ENCODE peak calls at places on chromosomes 1 and 21, in six cellular contexts. I is CD4-positive, alpha-beta T cell; T is astrocyte of the cerebellum; O is A549; R is osteoblast; A is hepatocyte. M is an unnamed sample.

GRCh38 chr1:175968486-175969182 is 225.2 kb upstream of the TNR start:
- DNase-seq in R (peak; percentile 17), A (peak; percentile 3), T (no peak), O (no peak), I (no peak), M (no peak)

GRCh38 chr1:163036661-163037060 is 32.5 kb upstream of the RGS4 start:
- DNase-seq in A (no peak), O (no peak), R (no peak), I (no peak), T (no peak), M (no peak)

GRCh38 chr1:72235062-72235461 is 47.3 kb downstream of the NEGR1 start:
- DNase-seq in A (no peak), O (no peak), T (no peak), I (no peak), R (no peak), M (no peak)

GRCh38 chr1:30748098-30748698 is 9.4 kb downstream of the LAPTM5 start:
- DNase-seq in A (no peak), O (no peak), I (no peak), R (peak; percentile 68), T (no peak), M (no peak)

GRCh38 chr1:73674945-73675561 is 522.9 kb downstream of the LRRIQ3 start:
- DNase-seq in T (no peak), A (peak; percentile 25), O (peak; percentile 1), I (no peak), R (no peak), M (no peak)

GRCh38 chr1:37726746-37727145 is 34.4 kb downstream of the CDCA8 start:
- DNase-seq in R (peak; percentile 35), O (no peak), A (no peak), T (no peak), I (no peak), M (no peak)

GRCh38 chr1:94022471-94023189 is 98.3 kb downstream of the ABCA4 start:
- DNase-seq in R (peak; percentile 97), A (no peak), O (peak; percentile 78), T (peak; percentile 79), I (no peak), M (no peak)

GRCh38 chr21:14926186-14926585 is 138.6 kb downstream of the NRIP1 start:
- DNase-seq in O (no peak), I (no peak), R (peak; percentile 23), T (no peak), A (no peak), M (no peak)

GRCh38 chr1:64608651-64609048 is 136.2 kb upstream of the RAVER2 start:
- DNase-seq in R (no peak), A (no peak), O (no peak), T (no peak), I (no peak), M (no peak)

GRCh38 chr1:5374176-5374575 is 618.0 kb downstream of the NPHP4 start:
- DNase-seq in T (no peak), R (no peak), O (no peak), A (no peak), I (no peak), M (no peak)

GRCh38 chr1:234231893-234232276 is 141.4 kb upstream of the COA6 start:
- DNase-seq in R (no peak), A (no peak), T (no peak), O (no peak), I (no peak), M (no peak)
- TF ChIP-seq CTCF in R (no peak), A (no peak), T (no peak), O (no peak), I (no peak), M (no peak)

DNA sequence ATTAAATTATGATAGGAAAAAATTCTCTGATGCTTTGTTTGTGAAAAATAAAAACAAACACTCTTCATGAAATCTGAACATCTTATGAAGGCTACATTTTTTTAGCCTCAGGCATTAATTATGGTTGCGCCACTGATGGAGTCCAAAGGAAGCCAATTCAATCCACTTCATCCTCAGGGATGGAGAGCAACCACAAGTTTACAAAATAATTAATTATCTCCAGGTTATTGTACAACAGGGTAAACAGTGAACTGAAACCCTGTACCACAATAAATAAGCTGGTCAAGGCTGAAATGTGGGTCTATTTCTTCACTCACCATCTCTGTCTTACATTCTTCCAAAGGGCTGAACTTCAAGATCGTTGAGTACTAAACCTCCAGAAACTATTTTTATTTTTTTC is 49.2 kb downstream of the MRPL39 start:
- DNase-seq in I (no peak), T (no peak), R (no peak), O (no peak), A (no peak), M (no peak)
- TF ChIP-seq CTCF in I (no peak), T (no peak), R (no peak), O (no peak), A (no peak), M (no peak)

DNA sequence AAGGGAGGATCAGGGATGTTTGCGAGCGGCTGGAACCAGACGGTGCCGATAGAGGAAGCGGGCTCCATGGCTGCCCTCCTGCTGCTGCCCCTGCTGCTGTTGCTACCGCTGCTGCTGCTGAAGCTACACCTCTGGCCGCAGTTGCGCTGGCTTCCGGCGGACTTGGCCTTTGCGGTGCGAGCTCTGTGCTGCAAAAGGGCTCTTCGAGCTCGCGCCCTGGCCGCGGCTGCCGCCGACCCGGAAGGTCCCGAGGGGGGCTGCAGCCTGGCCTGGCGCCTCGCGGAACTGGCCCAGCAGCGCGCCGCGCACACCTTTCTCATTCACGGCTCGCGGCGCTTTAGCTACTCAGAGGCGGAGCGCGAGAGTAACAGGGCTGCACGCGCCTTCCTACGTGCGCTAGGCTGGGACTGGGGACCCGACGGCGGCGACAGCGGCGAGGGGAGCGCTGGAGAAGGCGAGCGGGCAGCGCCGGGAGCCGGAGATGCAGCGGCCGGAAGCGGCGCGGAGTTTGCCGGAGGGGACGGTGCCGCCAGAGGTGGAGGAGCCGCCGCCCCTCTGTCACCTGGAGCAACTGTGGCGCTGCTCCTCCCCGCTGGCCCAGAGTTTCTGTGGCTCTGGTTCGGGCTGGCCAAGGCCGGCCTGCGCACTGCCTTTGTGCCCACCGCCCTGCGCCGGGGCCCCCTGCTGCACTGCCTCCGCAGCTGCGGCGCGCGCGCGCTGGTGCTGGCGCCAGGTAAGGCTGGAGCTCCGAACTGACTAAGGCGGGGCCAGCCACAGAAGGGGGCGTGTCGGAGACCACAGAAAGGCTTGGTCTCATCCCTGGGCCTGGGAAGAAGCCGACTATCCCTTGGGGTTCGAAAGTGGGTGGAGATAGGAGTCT is 465 bp downstream of the SLC27A3 start:
- DNase-seq in I (peak; percentile 42), O (peak; percentile 39), A (peak; percentile 91), R (peak; percentile 89), T (no peak), M (peak; percentile 78)
- TF ChIP-seq CTCF in I (no peak), O (no peak), A (no peak), R (no peak), T (no peak), M (peak; percentile 46)

GRCh38 chr21:39083377-39084008 is 99.8 kb downstream of the PSMG1 start:
- DNase-seq in A (peak; percentile 68), O (no peak), I (no peak), R (no peak), T (no peak), M (no peak)

GRCh38 chr21:39080366-39080765 is 102.9 kb downstream of the PSMG1 start:
- DNase-seq in O (no peak), T (no peak), R (no peak), A (no peak), I (no peak), M (no peak)

GRCh38 chr21:39084073-39084472 is 99.2 kb downstream of the PSMG1 start:
- DNase-seq in I (no peak), O (no peak), A (no peak), T (no peak), R (no peak), M (no peak)

GRCh38 chr21:39084979-39085729 is 98.1 kb downstream of the PSMG1 start:
- DNase-seq in R (peak; percentile 31), O (no peak), I (no peak), T (no peak), A (peak; percentile 66), M (no peak)

GRCh38 chr21:39082656-39083376 is 100.4 kb downstream of the PSMG1 start:
- DNase-seq in R (no peak), T (no peak), I (no peak), O (no peak), A (no peak), M (no peak)
- TF ChIP-seq CTCF in R (no peak), T (no peak), I (no peak), O (no peak), A (no peak), M (peak; percentile 23)

DNA sequence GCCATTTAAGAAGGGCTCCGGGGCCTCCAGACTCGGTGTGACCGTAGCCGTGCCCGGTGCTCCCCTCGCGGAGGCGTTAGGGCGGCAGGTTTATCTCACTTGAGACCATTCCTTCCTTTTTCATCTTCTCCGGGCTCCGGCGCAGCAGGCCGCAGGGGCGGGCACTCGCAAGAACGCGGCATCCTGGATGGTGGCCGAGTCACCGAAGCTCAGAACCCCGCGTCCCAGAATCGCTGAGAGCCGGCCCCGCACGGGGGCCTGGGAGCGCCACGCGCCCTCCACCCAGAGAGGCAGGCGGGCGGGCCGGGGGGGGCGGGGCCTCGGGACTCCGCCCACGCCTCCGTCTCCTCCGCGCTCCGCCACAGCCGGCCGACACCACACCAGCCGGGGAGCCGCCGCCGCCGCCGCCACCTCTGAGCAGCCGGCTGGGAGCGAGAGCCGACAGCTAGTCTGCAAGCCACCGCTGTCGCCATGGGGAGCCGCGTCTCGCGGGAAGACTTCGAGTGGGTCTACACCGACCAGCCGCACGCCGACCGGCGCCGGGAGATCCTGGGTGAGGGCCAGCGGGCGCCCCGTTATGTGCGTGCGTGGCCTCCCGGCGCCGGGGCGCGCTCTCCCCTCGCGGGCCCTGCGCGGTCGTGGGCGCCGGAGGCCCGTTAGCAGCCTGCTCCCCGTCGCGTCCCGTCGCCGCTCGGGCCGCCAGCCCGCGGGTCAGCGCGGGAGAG is at the start of gene DEGS1:
- DNase-seq in O (peak; percentile 83), T (no peak), R (peak; percentile 99), A (peak; percentile 92), I (peak; percentile 78), M (peak; percentile 63)
- TF ChIP-seq CTCF in O (no peak), T (no peak), R (no peak), A (no peak), I (no peak), M (no peak)

DNA sequence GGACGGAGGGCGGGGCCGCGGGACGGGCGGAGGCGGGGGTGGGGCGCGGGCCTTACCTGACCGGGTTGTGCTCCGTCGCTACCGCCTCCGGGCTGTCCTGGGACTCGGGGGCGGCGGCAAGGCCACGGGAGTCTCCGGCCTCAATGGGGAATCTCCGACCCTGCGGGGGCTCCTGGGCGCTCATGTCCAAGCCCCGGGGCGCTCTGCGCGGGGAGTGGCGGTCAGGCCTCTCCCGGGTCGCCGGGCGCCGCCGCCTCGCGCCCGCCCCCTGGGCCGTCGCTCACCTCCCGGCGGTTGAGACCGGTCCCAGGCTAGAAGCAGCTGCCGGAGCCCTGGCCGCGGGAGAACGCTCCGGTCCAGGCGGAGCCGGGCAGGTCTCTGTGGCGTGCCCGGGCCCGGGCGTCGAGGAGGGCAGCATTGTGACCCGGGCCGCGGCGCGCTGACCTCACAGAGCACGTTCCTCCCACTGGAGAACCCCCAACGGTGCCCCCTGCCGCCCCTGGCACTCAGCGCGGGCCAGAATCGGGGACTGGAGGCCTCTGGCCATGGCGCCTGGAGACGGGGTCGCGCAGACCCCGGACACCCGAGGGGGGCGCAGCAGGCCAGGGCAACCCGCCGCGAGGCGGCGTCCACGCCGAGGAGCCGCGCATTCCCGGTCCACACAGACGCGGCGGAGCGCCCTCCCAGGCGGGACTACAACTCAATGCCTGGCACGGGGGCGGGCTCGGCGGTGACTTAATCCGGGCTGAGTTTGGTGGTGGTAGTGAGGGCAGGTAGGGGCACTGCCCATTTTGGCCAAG is 411 bp downstream of the FAM229A start:
- DNase-seq in A (peak; percentile 73), T (no peak), O (no peak), R (peak; percentile 94), I (no peak), M (peak; percentile 47)
- TF ChIP-seq CTCF in A (peak; percentile 51), T (peak; percentile 42), O (no peak), R (peak; percentile 29), I (peak; percentile 43), M (peak; percentile 61)

M was measured in progenitor cell of endocrine pancreas.